ENCODE peak calls at places on chromosomes 16 and 17, in eight cellular contexts. W is ACHN; D is Calu3; I is AG04450; G is activated T-helper 1 cell treated with anti-CD3 and anti-CD28 coated beads, Interleukin-2, amount 50 U/mL, for 16 hours; T is D721Med; F is left lung; R is stimulated activated CD8-positive, alpha-beta memory T cell treated with anti-CD3 and anti-CD28 coated beads, Interleukin-7, amount 100 ng/mL, for 24 hours. B is an unnamed sample.

GRCh38 chr16:10984509-10984908 is 40.1 kb downstream of the CLEC16A start:
- DNase-seq in W (no peak), D (no peak), I (peak), G (no peak), T (no peak), F (no peak), R (no peak), B (no peak)

GRCh38 chr16:23027386-23027785 is 121.9 kb downstream of the USP31 start:
- DNase-seq in W (no peak), D (no peak), I (no peak), G (no peak), T (no peak), F (no peak), R (no peak), B (no peak)

GRCh38 chr16:69444873-69445517 is 20.6 kb downstream of the CYB5B start:
- DNase-seq in W (peak), D (no peak), I (no peak), G (no peak), T (no peak), F (no peak), R (no peak), B (peak)

GRCh38 chr17:21061971-21062526 is 19.2 kb upstream of the USP22 start:
- DNase-seq in W (no peak), D (no peak), I (no peak), G (no peak), T (no peak), F (no peak), R (no peak), B (no peak)

GRCh38 chr17:65062168-65062915 is 5.8 kb upstream of the GNA13 start:
- DNase-seq in W (no peak), D (no peak), I (no peak), G (no peak), T (no peak), F (no peak), R (no peak), B (no peak)

GRCh38 chr17:32445075-32445427 is 741 bp downstream of the PSMD11 start:
- DNase-seq in W (peak), D (peak), I (no peak), G (peak), T (no peak), F (no peak), R (no peak), B (no peak)

GRCh38 chr17:13835151-13835550 is 233.4 kb upstream of the HS3ST3A1 start:
- DNase-seq in W (no peak), D (no peak), I (no peak), G (no peak), T (no peak), F (no peak), R (no peak), B (no peak)

GRCh38 chr16:81905277-81905676 is 106.0 kb downstream of the SDR42E1 start:
- DNase-seq in W (no peak), D (no peak), I (no peak), G (no peak), T (no peak), F (no peak), R (no peak), B (no peak)

GRCh38 chr16:61150351-61150750 is 885.9 kb downstream of the CDH8 start:
- DNase-seq in W (no peak), D (no peak), I (no peak), G (no peak), T (no peak), F (no peak), R (no peak), B (no peak)

GRCh38 chr17:73192219-73192893 is 499 bp upstream of the COG1 start:
- DNase-seq in W (peak), D (peak), I (peak), G (peak), T (peak), F (peak), R (peak), B (peak)

GRCh38 chr17:48601528-48602430 is 3.0 kb downstream of the HOXB6 start:
- DNase-seq in W (peak), D (peak), I (no peak), G (no peak), T (no peak), F (no peak), R (no peak), B (no peak)

GRCh38 chr17:77203846-77204245 is 63.1 kb downstream of the SEC14L1 start:
- DNase-seq in W (no peak), D (no peak), I (no peak), G (no peak), T (no peak), F (no peak), R (no peak), B (no peak)

B was measured in pons.